ENCODE peak calls at places on chromosome 22, in seven cellular contexts. J is uterus, G is GM12891, S is stomach, C is IMR-90, E is esophagus squamous epithelium, F is tibial nerve. Y is an unnamed sample.

GRCh38 chr22:46331496-46331895 is 4.0 kb upstream of the TRMU start:
- DNase-seq in J (no peak), G (no peak), S (no peak), C (no peak), E (no peak), F (no peak), Y (no peak)

GRCh38 chr22:27704581-27704980 is 97.0 kb downstream of the MN1 start:
- DNase-seq in J (no peak), G (no peak), S (no peak), C (no peak), E (no peak), F (no peak), Y (no peak)

GRCh38 chr22:25352294-25352680 is 132.8 kb downstream of the CRYBB2 start:
- DNase-seq in J (no peak), G (no peak), S (no peak), C (no peak), E (no peak), F (no peak), Y (no peak)

GRCh38 chr22:23542933-23543332 is 37.2 kb downstream of the IGLL1 start:
- DNase-seq in J (no peak), G (no peak), S (no peak), C (peak; percentile 49), E (no peak), F (no peak), Y (no peak)

GRCh38 chr22:24513706-24514240 is 18.6 kb downstream of the UPB1 start:
- DNase-seq in J (no peak), G (no peak), S (no peak), C (no peak), E (no peak), F (no peak), Y (no peak)

GRCh38 chr22:19879248-19879575 is 24.5 kb upstream of the GNB1L start:
- DNase-seq in J (no peak), G (peak; percentile 10), S (no peak), C (no peak), E (no peak), F (no peak), Y (no peak)

GRCh38 chr22:17774928-17775675 is 833 bp upstream of the BID start:
- DNase-seq in J (no peak), G (no peak), S (no peak), C (no peak), E (no peak), F (no peak), Y (no peak)

GRCh38 chr22:28771195-28771791 is 1.2 kb upstream of the CCDC117 start:
- DNase-seq in J (no peak), G (no peak), S (peak; percentile 84), C (no peak), E (no peak), F (no peak), Y (no peak)

GRCh38 chr22:19238900-19239299 is 52.6 kb downstream of the CLTCL1 start:
- DNase-seq in J (no peak), G (no peak), S (no peak), C (no peak), E (no peak), F (no peak), Y (no peak)

GRCh38 chr22:20611418-20611817 is 104.0 kb downstream of the MED15 start:
- DNase-seq in J (no peak), G (no peak), S (no peak), C (no peak), E (no peak), F (no peak), Y (no peak)

DNA sequence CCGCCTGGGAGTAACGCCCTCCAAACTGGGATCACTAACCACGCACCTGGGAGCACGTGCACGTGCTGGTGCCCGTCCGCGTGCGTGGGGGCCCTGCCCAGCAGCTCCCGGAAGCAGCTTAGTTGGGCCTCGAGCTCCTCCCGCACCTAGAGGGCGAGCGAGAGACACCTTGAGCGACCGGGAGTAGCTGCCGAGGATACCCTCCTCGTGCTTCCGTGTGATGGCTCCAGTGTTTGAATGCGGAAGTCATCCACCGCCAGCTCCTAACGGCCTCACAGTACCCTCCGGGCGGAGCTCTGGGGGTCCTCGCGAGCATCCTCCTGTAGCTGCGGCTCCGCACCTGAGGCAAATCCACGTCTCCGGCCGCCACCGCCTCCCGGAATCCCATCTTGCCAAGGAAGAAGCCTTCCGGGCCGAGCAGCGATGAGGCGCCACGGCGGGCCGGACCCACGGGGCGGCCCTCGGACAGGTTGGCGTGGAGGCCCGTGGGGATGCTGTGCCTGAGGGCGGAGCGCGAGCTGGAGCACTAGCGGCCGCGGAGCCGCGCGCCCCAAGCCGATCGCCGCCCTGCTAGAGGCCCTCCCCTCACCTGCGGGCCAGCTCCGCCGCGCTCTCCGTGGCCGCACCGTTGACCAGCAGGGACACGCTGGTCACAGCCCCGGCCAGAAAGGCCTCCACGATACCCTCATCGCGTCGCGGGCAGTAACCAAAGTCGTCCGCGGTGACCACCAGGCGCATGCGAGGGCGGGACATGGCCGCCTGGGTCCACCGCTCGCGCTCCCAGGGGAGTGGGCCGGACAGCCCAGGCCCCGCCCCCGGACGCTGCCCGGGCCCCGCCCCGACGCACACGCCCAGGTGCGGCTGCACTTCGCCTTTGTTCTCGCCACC is at the start of gene YDJC:
- DNase-seq in J (peak; percentile 94), G (peak; percentile 92), S (peak; percentile 96), C (peak; percentile 88), E (peak; percentile 53), F (peak; percentile 45), Y (peak; percentile 77)
- TF ChIP-seq POLR2A in J (no peak), G (peak; percentile 76), S (peak; percentile 36), C (peak; percentile 73), E (no peak), F (no peak), Y (peak; percentile 74)

DNA sequence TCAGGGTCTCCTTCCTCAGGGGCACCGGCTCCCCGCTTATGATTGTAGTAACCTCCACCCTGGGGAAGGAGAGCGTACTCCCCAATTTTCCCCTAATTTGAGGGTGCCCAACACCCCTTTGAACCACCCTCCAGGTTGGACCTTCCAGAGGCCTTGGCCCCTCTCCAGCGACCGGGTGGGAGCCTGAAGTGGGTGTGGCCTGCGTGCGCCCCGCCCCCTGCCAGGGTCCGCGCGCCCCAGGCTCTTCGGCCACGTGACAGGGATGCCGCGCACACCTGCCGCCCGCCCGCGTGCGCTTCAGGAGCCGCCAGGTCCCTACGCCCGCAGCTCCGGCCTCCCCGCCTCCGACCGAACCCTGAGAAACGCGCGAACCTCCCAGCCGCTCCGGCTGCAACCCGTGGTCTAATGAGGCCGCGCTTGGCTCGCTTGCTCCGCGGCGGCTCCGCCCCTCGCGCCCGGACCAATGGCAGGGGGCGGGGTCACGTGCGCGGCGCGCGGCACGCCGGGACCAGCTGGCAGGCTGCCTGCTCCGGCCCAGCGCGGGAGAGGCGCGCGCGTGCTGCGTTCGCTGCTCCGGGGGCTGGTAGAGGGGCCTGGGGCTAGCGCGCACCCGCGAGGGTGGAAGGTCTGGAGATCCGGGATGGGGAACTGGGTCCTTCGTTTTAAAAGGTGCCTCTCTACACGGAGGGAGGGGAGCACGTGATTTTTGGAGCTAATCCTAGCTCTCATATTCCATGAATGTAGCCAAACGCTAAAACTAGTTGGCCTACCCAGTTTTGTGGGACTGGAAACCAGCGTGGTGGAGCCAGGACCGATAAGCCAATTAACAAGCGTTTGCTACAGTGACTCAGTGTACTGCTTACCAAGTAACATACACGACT is at the start of gene FOXRED2:
- DNase-seq in J (peak; percentile 92), G (peak; percentile 99), S (peak; percentile 93), C (peak; percentile 68), E (peak; percentile 39), F (peak; percentile 85), Y (peak; percentile 73)
- TF ChIP-seq POLR2A in J (peak; percentile 96), G (peak; percentile 56), S (no peak), C (peak; percentile 56), E (no peak), F (peak; percentile 80), Y (peak; percentile 65)

GRCh38 chr22:37301144-37301820 is 19.0 kb downstream of the CYTH4 start:
- DNase-seq in J (no peak), G (no peak), S (no peak), C (peak; percentile 14), E (no peak), F (no peak), Y (no peak)

GRCh38 chr22:37295946-37296345 is 13.6 kb downstream of the CYTH4 start:
- DNase-seq in J (no peak), G (no peak), S (no peak), C (no peak), E (no peak), F (no peak), Y (no peak)

GRCh38 chr22:37300551-37301017 is 18.3 kb downstream of the CYTH4 start:
- DNase-seq in J (no peak), G (peak; percentile 59), S (no peak), C (no peak), E (no peak), F (no peak), Y (no peak)

GRCh38 chr22:37299969-37300509 is 17.7 kb downstream of the CYTH4 start:
- DNase-seq in J (no peak), G (no peak), S (no peak), C (no peak), E (no peak), F (no peak), Y (no peak)

GRCh38 chr22:37298748-37299495 is 16.6 kb downstream of the CYTH4 start:
- DNase-seq in J (no peak), G (no peak), S (no peak), C (no peak), E (no peak), F (no peak), Y (no peak)
- TF ChIP-seq POLR2A in J (no peak), G (no peak), S (no peak), C (no peak), E (no peak), F (no peak), Y (no peak)

GRCh38 chr22:40044102-40044869 is 49.5 kb downstream of the FAM83F start:
- DNase-seq in J (peak; percentile 99), G (peak; percentile 85), S (peak; percentile 98), C (peak; percentile 99), E (peak; percentile 93), F (peak; percentile 99), Y (peak; percentile 93)
- TF ChIP-seq POLR2A in J (peak; percentile 66), G (peak; percentile 92), S (peak; percentile 34), C (peak; percentile 90), E (no peak), F (peak; percentile 47), Y (peak; percentile 41)

GRCh38 chr22:42072606-42073330 is 1.3 kb upstream of the PHETA2 start:
- DNase-seq in J (no peak), G (no peak), S (no peak), C (no peak), E (no peak), F (no peak), Y (no peak)

GRCh38 chr22:42075277-42075676 is 1.2 kb downstream of the PHETA2 start:
- DNase-seq in J (no peak), G (no peak), S (no peak), C (no peak), E (no peak), F (no peak), Y (no peak)

GRCh38 chr22:42074846-42075245 is 798 bp downstream of the PHETA2 start:
- DNase-seq in J (no peak), G (no peak), S (no peak), C (no peak), E (no peak), F (no peak), Y (no peak)

GRCh38 chr22:42073568-42074152 is 388 bp upstream of the PHETA2 start:
- DNase-seq in J (no peak), G (no peak), S (no peak), C (no peak), E (no peak), F (no peak), Y (no peak)

GRCh38 chr22:42074153-42074750 is at the start of gene PHETA2:
- DNase-seq in J (peak; percentile 62), G (no peak), S (peak; percentile 61), C (peak; percentile 25), E (no peak), F (peak; percentile 37), Y (no peak)
- TF ChIP-seq POLR2A in J (peak; percentile 6), G (no peak), S (no peak), C (peak; percentile 42), E (no peak), F (no peak), Y (no peak)

Y was measured in H54.